ENCODE peak calls at places on chromosomes 7 and 10, in seven cellular contexts. One of them, this sample, is unnamed.

GRCh38 chr7:518630-519428 is 817 bp downstream of the PDGFA start:
- DNase-seq in T-helper 2 cell: no peak
- DNase-seq in mucosa of gallbladder: peak
- DNase-seq in stimulated activated CD4-positive, alpha-beta T cell treated with anti-CD3 and anti-CD28 coated beads, Interleukin-15, amount 100 ng/mL, for 1 hour: no peak
- DNase-seq in GM03348: peak
- DNase-seq in activated T-helper 1 cell treated with anti-CD3 and anti-CD28 coated beads, Interleukin-12 subunit alpha, Interleukin-12 subunit beta, Interleukin-2, Interleukin-4 antibody, amounts not matched to agents 30 ng/mL and 10 ng/mL and 1 ng/mL, durations not matched to agents 14 hours and 24 hours and 36 hours: peak
- DNase-seq in caudate nucleus: peak
- DNase-seq in this sample: peak

GRCh38 chr7:143382126-143382790 is 1.1 kb downstream of the ZYX start:
- DNase-seq in GM03348: no peak
- DNase-seq in caudate nucleus: no peak
- DNase-seq in T-helper 2 cell: no peak
- DNase-seq in activated T-helper 1 cell treated with anti-CD3 and anti-CD28 coated beads, Interleukin-12 subunit alpha, Interleukin-12 subunit beta, Interleukin-2, Interleukin-4 antibody, amounts not matched to agents 30 ng/mL and 10 ng/mL and 1 ng/mL, durations not matched to agents 14 hours and 24 hours and 36 hours: no peak
- DNase-seq in stimulated activated CD4-positive, alpha-beta T cell treated with anti-CD3 and anti-CD28 coated beads, Interleukin-15, amount 100 ng/mL, for 1 hour: no peak
- DNase-seq in mucosa of gallbladder: no peak
- DNase-seq in this sample: peak

GRCh38 chr7:152158801-152159587 is 133.5 kb downstream of the GALNT11 start:
- DNase-seq in stimulated activated CD4-positive, alpha-beta T cell treated with anti-CD3 and anti-CD28 coated beads, Interleukin-15, amount 100 ng/mL, for 1 hour: no peak
- DNase-seq in activated T-helper 1 cell treated with anti-CD3 and anti-CD28 coated beads, Interleukin-12 subunit alpha, Interleukin-12 subunit beta, Interleukin-2, Interleukin-4 antibody, amounts not matched to agents 30 ng/mL and 10 ng/mL and 1 ng/mL, durations not matched to agents 14 hours and 24 hours and 36 hours: no peak
- DNase-seq in T-helper 2 cell: no peak
- DNase-seq in mucosa of gallbladder: no peak
- DNase-seq in GM03348: no peak
- DNase-seq in caudate nucleus: no peak
- DNase-seq in this sample: no peak

GRCh38 chr10:19977097-19977521 is 160.9 kb downstream of the PLXDC2 start:
- DNase-seq in stimulated activated CD4-positive, alpha-beta T cell treated with anti-CD3 and anti-CD28 coated beads, Interleukin-15, amount 100 ng/mL, for 1 hour: no peak
- DNase-seq in caudate nucleus: no peak
- DNase-seq in T-helper 2 cell: no peak
- DNase-seq in activated T-helper 1 cell treated with anti-CD3 and anti-CD28 coated beads, Interleukin-12 subunit alpha, Interleukin-12 subunit beta, Interleukin-2, Interleukin-4 antibody, amounts not matched to agents 30 ng/mL and 10 ng/mL and 1 ng/mL, durations not matched to agents 14 hours and 24 hours and 36 hours: no peak
- DNase-seq in GM03348: no peak
- DNase-seq in mucosa of gallbladder: no peak
- DNase-seq in this sample: no peak

GRCh38 chr7:47472444-47473157 is 109.3 kb downstream of the TNS3 start:
- DNase-seq in caudate nucleus: no peak
- DNase-seq in GM03348: no peak
- DNase-seq in mucosa of gallbladder: no peak
- DNase-seq in stimulated activated CD4-positive, alpha-beta T cell treated with anti-CD3 and anti-CD28 coated beads, Interleukin-15, amount 100 ng/mL, for 1 hour: no peak
- DNase-seq in activated T-helper 1 cell treated with anti-CD3 and anti-CD28 coated beads, Interleukin-12 subunit alpha, Interleukin-12 subunit beta, Interleukin-2, Interleukin-4 antibody, amounts not matched to agents 30 ng/mL and 10 ng/mL and 1 ng/mL, durations not matched to agents 14 hours and 24 hours and 36 hours: no peak
- DNase-seq in T-helper 2 cell: no peak
- DNase-seq in this sample: no peak

GRCh38 chr10:77264107-77264506 is 373.5 kb downstream of the KCNMA1 start:
- DNase-seq in activated T-helper 1 cell treated with anti-CD3 and anti-CD28 coated beads, Interleukin-12 subunit alpha, Interleukin-12 subunit beta, Interleukin-2, Interleukin-4 antibody, amounts not matched to agents 30 ng/mL and 10 ng/mL and 1 ng/mL, durations not matched to agents 14 hours and 24 hours and 36 hours: no peak
- DNase-seq in mucosa of gallbladder: no peak
- DNase-seq in GM03348: no peak
- DNase-seq in T-helper 2 cell: peak
- DNase-seq in stimulated activated CD4-positive, alpha-beta T cell treated with anti-CD3 and anti-CD28 coated beads, Interleukin-15, amount 100 ng/mL, for 1 hour: no peak
- DNase-seq in caudate nucleus: no peak
- DNase-seq in this sample: no peak

GRCh38 chr10:101337836-101338235 is 16.1 kb upstream of the BTRC start:
- DNase-seq in mucosa of gallbladder: no peak
- DNase-seq in stimulated activated CD4-positive, alpha-beta T cell treated with anti-CD3 and anti-CD28 coated beads, Interleukin-15, amount 100 ng/mL, for 1 hour: no peak
- DNase-seq in T-helper 2 cell: no peak
- DNase-seq in GM03348: no peak
- DNase-seq in caudate nucleus: no peak
- DNase-seq in activated T-helper 1 cell treated with anti-CD3 and anti-CD28 coated beads, Interleukin-12 subunit alpha, Interleukin-12 subunit beta, Interleukin-2, Interleukin-4 antibody, amounts not matched to agents 30 ng/mL and 10 ng/mL and 1 ng/mL, durations not matched to agents 14 hours and 24 hours and 36 hours: no peak
- DNase-seq in this sample: no peak

GRCh38 chr10:132443605-132443997 is 46.6 kb downstream of the PWWP2B start:
- DNase-seq in GM03348: peak
- DNase-seq in stimulated activated CD4-positive, alpha-beta T cell treated with anti-CD3 and anti-CD28 coated beads, Interleukin-15, amount 100 ng/mL, for 1 hour: peak
- DNase-seq in T-helper 2 cell: peak
- DNase-seq in caudate nucleus: no peak
- DNase-seq in mucosa of gallbladder: no peak
- DNase-seq in activated T-helper 1 cell treated with anti-CD3 and anti-CD28 coated beads, Interleukin-12 subunit alpha, Interleukin-12 subunit beta, Interleukin-2, Interleukin-4 antibody, amounts not matched to agents 30 ng/mL and 10 ng/mL and 1 ng/mL, durations not matched to agents 14 hours and 24 hours and 36 hours: peak
- DNase-seq in this sample: no peak

GRCh38 chr10:103842605-103843004 is 12.8 kb downstream of the SH3PXD2A start:
- DNase-seq in caudate nucleus: no peak
- DNase-seq in GM03348: no peak
- DNase-seq in mucosa of gallbladder: no peak
- DNase-seq in T-helper 2 cell: no peak
- DNase-seq in stimulated activated CD4-positive, alpha-beta T cell treated with anti-CD3 and anti-CD28 coated beads, Interleukin-15, amount 100 ng/mL, for 1 hour: no peak
- DNase-seq in activated T-helper 1 cell treated with anti-CD3 and anti-CD28 coated beads, Interleukin-12 subunit alpha, Interleukin-12 subunit beta, Interleukin-2, Interleukin-4 antibody, amounts not matched to agents 30 ng/mL and 10 ng/mL and 1 ng/mL, durations not matched to agents 14 hours and 24 hours and 36 hours: no peak
- DNase-seq in this sample: no peak

GRCh38 chr7:155402941-155403340 is 55.0 kb upstream of the EN2 start:
- DNase-seq in activated T-helper 1 cell treated with anti-CD3 and anti-CD28 coated beads, Interleukin-12 subunit alpha, Interleukin-12 subunit beta, Interleukin-2, Interleukin-4 antibody, amounts not matched to agents 30 ng/mL and 10 ng/mL and 1 ng/mL, durations not matched to agents 14 hours and 24 hours and 36 hours: no peak
- DNase-seq in stimulated activated CD4-positive, alpha-beta T cell treated with anti-CD3 and anti-CD28 coated beads, Interleukin-15, amount 100 ng/mL, for 1 hour: no peak
- DNase-seq in mucosa of gallbladder: no peak
- DNase-seq in GM03348: no peak
- DNase-seq in T-helper 2 cell: no peak
- DNase-seq in caudate nucleus: no peak
- DNase-seq in this sample: no peak

GRCh38 chr10:102628451-102628911 is 15.8 kb upstream of the TRIM8 start:
- DNase-seq in GM03348: no peak
- DNase-seq in caudate nucleus: peak
- DNase-seq in activated T-helper 1 cell treated with anti-CD3 and anti-CD28 coated beads, Interleukin-12 subunit alpha, Interleukin-12 subunit beta, Interleukin-2, Interleukin-4 antibody, amounts not matched to agents 30 ng/mL and 10 ng/mL and 1 ng/mL, durations not matched to agents 14 hours and 24 hours and 36 hours: no peak
- DNase-seq in mucosa of gallbladder: no peak
- DNase-seq in T-helper 2 cell: no peak
- DNase-seq in stimulated activated CD4-positive, alpha-beta T cell treated with anti-CD3 and anti-CD28 coated beads, Interleukin-15, amount 100 ng/mL, for 1 hour: no peak
- DNase-seq in this sample: peak

GRCh38 chr7:84654287-84654686 is 459.7 kb upstream of the SEMA3A start:
- DNase-seq in mucosa of gallbladder: no peak
- DNase-seq in caudate nucleus: no peak
- DNase-seq in stimulated activated CD4-positive, alpha-beta T cell treated with anti-CD3 and anti-CD28 coated beads, Interleukin-15, amount 100 ng/mL, for 1 hour: no peak
- DNase-seq in activated T-helper 1 cell treated with anti-CD3 and anti-CD28 coated beads, Interleukin-12 subunit alpha, Interleukin-12 subunit beta, Interleukin-2, Interleukin-4 antibody, amounts not matched to agents 30 ng/mL and 10 ng/mL and 1 ng/mL, durations not matched to agents 14 hours and 24 hours and 36 hours: no peak
- DNase-seq in T-helper 2 cell: no peak
- DNase-seq in GM03348: no peak
- DNase-seq in this sample: no peak

GRCh38 chr7:143013897-143014296 is 13.0 kb downstream of the OR9A2 start:
- DNase-seq in activated T-helper 1 cell treated with anti-CD3 and anti-CD28 coated beads, Interleukin-12 subunit alpha, Interleukin-12 subunit beta, Interleukin-2, Interleukin-4 antibody, amounts not matched to agents 30 ng/mL and 10 ng/mL and 1 ng/mL, durations not matched to agents 14 hours and 24 hours and 36 hours: no peak
- DNase-seq in mucosa of gallbladder: no peak
- DNase-seq in caudate nucleus: no peak
- DNase-seq in GM03348: peak
- DNase-seq in T-helper 2 cell: no peak
- DNase-seq in stimulated activated CD4-positive, alpha-beta T cell treated with anti-CD3 and anti-CD28 coated beads, Interleukin-15, amount 100 ng/mL, for 1 hour: no peak
- DNase-seq in this sample: no peak

GRCh38 chr10:630581-631073 is 58.8 kb downstream of the DIP2C start:
- DNase-seq in stimulated activated CD4-positive, alpha-beta T cell treated with anti-CD3 and anti-CD28 coated beads, Interleukin-15, amount 100 ng/mL, for 1 hour: no peak
- DNase-seq in mucosa of gallbladder: no peak
- DNase-seq in caudate nucleus: no peak
- DNase-seq in T-helper 2 cell: no peak
- DNase-seq in GM03348: no peak
- DNase-seq in activated T-helper 1 cell treated with anti-CD3 and anti-CD28 coated beads, Interleukin-12 subunit alpha, Interleukin-12 subunit beta, Interleukin-2, Interleukin-4 antibody, amounts not matched to agents 30 ng/mL and 10 ng/mL and 1 ng/mL, durations not matched to agents 14 hours and 24 hours and 36 hours: no peak
- DNase-seq in this sample: peak

GRCh38 chr10:23512355-23513058 is 73.6 kb downstream of the OTUD1 start:
- DNase-seq in stimulated activated CD4-positive, alpha-beta T cell treated with anti-CD3 and anti-CD28 coated beads, Interleukin-15, amount 100 ng/mL, for 1 hour: no peak
- DNase-seq in activated T-helper 1 cell treated with anti-CD3 and anti-CD28 coated beads, Interleukin-12 subunit alpha, Interleukin-12 subunit beta, Interleukin-2, Interleukin-4 antibody, amounts not matched to agents 30 ng/mL and 10 ng/mL and 1 ng/mL, durations not matched to agents 14 hours and 24 hours and 36 hours: no peak
- DNase-seq in mucosa of gallbladder: no peak
- DNase-seq in caudate nucleus: no peak
- DNase-seq in GM03348: peak
- DNase-seq in T-helper 2 cell: no peak
- DNase-seq in this sample: no peak

GRCh38 chr10:46092523-46093195 is 46.6 kb upstream of the MSMB start:
- DNase-seq in activated T-helper 1 cell treated with anti-CD3 and anti-CD28 coated beads, Interleukin-12 subunit alpha, Interleukin-12 subunit beta, Interleukin-2, Interleukin-4 antibody, amounts not matched to agents 30 ng/mL and 10 ng/mL and 1 ng/mL, durations not matched to agents 14 hours and 24 hours and 36 hours: peak
- DNase-seq in stimulated activated CD4-positive, alpha-beta T cell treated with anti-CD3 and anti-CD28 coated beads, Interleukin-15, amount 100 ng/mL, for 1 hour: no peak
- DNase-seq in T-helper 2 cell: peak
- DNase-seq in caudate nucleus: no peak
- DNase-seq in mucosa of gallbladder: no peak
- DNase-seq in GM03348: no peak
- DNase-seq in this sample: no peak

GRCh38 chr7:82428186-82428961 is 15.2 kb downstream of the CACNA2D1 start:
- DNase-seq in GM03348: peak
- DNase-seq in caudate nucleus: no peak
- DNase-seq in mucosa of gallbladder: no peak
- DNase-seq in T-helper 2 cell: no peak
- DNase-seq in activated T-helper 1 cell treated with anti-CD3 and anti-CD28 coated beads, Interleukin-12 subunit alpha, Interleukin-12 subunit beta, Interleukin-2, Interleukin-4 antibody, amounts not matched to agents 30 ng/mL and 10 ng/mL and 1 ng/mL, durations not matched to agents 14 hours and 24 hours and 36 hours: no peak
- DNase-seq in stimulated activated CD4-positive, alpha-beta T cell treated with anti-CD3 and anti-CD28 coated beads, Interleukin-15, amount 100 ng/mL, for 1 hour: no peak
- DNase-seq in this sample: no peak

GRCh38 chr10:98257961-98258360 is 10.0 kb downstream of the LOXL4 start:
- DNase-seq in T-helper 2 cell: no peak
- DNase-seq in activated T-helper 1 cell treated with anti-CD3 and anti-CD28 coated beads, Interleukin-12 subunit alpha, Interleukin-12 subunit beta, Interleukin-2, Interleukin-4 antibody, amounts not matched to agents 30 ng/mL and 10 ng/mL and 1 ng/mL, durations not matched to agents 14 hours and 24 hours and 36 hours: no peak
- DNase-seq in stimulated activated CD4-positive, alpha-beta T cell treated with anti-CD3 and anti-CD28 coated beads, Interleukin-15, amount 100 ng/mL, for 1 hour: no peak
- DNase-seq in caudate nucleus: no peak
- DNase-seq in GM03348: no peak
- DNase-seq in mucosa of gallbladder: peak
- DNase-seq in this sample: no peak

GRCh38 chr7:150962743-150963399 is 15.2 kb downstream of the KCNH2 start:
- DNase-seq in mucosa of gallbladder: peak
- DNase-seq in T-helper 2 cell: peak
- DNase-seq in caudate nucleus: peak
- DNase-seq in GM03348: peak
- DNase-seq in activated T-helper 1 cell treated with anti-CD3 and anti-CD28 coated beads, Interleukin-12 subunit alpha, Interleukin-12 subunit beta, Interleukin-2, Interleukin-4 antibody, amounts not matched to agents 30 ng/mL and 10 ng/mL and 1 ng/mL, durations not matched to agents 14 hours and 24 hours and 36 hours: peak
- DNase-seq in stimulated activated CD4-positive, alpha-beta T cell treated with anti-CD3 and anti-CD28 coated beads, Interleukin-15, amount 100 ng/mL, for 1 hour: peak
- DNase-seq in this sample: peak

GRCh38 chr10:11670311-11670825 is 58.9 kb upstream of the USP6NL start:
- DNase-seq in caudate nucleus: no peak
- DNase-seq in mucosa of gallbladder: no peak
- DNase-seq in stimulated activated CD4-positive, alpha-beta T cell treated with anti-CD3 and anti-CD28 coated beads, Interleukin-15, amount 100 ng/mL, for 1 hour: no peak
- DNase-seq in T-helper 2 cell: no peak
- DNase-seq in activated T-helper 1 cell treated with anti-CD3 and anti-CD28 coated beads, Interleukin-12 subunit alpha, Interleukin-12 subunit beta, Interleukin-2, Interleukin-4 antibody, amounts not matched to agents 30 ng/mL and 10 ng/mL and 1 ng/mL, durations not matched to agents 14 hours and 24 hours and 36 hours: no peak
- DNase-seq in GM03348: no peak
- DNase-seq in this sample: no peak

GRCh38 chr7:68321076-68321639 is 1277.1 kb upstream of the AUTS2 start:
- DNase-seq in activated T-helper 1 cell treated with anti-CD3 and anti-CD28 coated beads, Interleukin-12 subunit alpha, Interleukin-12 subunit beta, Interleukin-2, Interleukin-4 antibody, amounts not matched to agents 30 ng/mL and 10 ng/mL and 1 ng/mL, durations not matched to agents 14 hours and 24 hours and 36 hours: no peak
- DNase-seq in GM03348: no peak
- DNase-seq in T-helper 2 cell: no peak
- DNase-seq in stimulated activated CD4-positive, alpha-beta T cell treated with anti-CD3 and anti-CD28 coated beads, Interleukin-15, amount 100 ng/mL, for 1 hour: no peak
- DNase-seq in mucosa of gallbladder: peak
- DNase-seq in caudate nucleus: no peak
- DNase-seq in this sample: peak

GRCh38 chr7:24980695-24981543 is 941 bp upstream of the OSBPL3 start:
- DNase-seq in T-helper 2 cell: no peak
- DNase-seq in GM03348: peak
- DNase-seq in caudate nucleus: no peak
- DNase-seq in activated T-helper 1 cell treated with anti-CD3 and anti-CD28 coated beads, Interleukin-12 subunit alpha, Interleukin-12 subunit beta, Interleukin-2, Interleukin-4 antibody, amounts not matched to agents 30 ng/mL and 10 ng/mL and 1 ng/mL, durations not matched to agents 14 hours and 24 hours and 36 hours: no peak
- DNase-seq in mucosa of gallbladder: peak
- DNase-seq in stimulated activated CD4-positive, alpha-beta T cell treated with anti-CD3 and anti-CD28 coated beads, Interleukin-15, amount 100 ng/mL, for 1 hour: no peak
- DNase-seq in this sample: peak

GRCh38 chr7:102152672-102153585 is 133.7 kb upstream of the SH2B2 start:
- DNase-seq in activated T-helper 1 cell treated with anti-CD3 and anti-CD28 coated beads, Interleukin-12 subunit alpha, Interleukin-12 subunit beta, Interleukin-2, Interleukin-4 antibody, amounts not matched to agents 30 ng/mL and 10 ng/mL and 1 ng/mL, durations not matched to agents 14 hours and 24 hours and 36 hours: no peak
- DNase-seq in GM03348: no peak
- DNase-seq in mucosa of gallbladder: peak
- DNase-seq in caudate nucleus: no peak
- DNase-seq in T-helper 2 cell: no peak
- DNase-seq in stimulated activated CD4-positive, alpha-beta T cell treated with anti-CD3 and anti-CD28 coated beads, Interleukin-15, amount 100 ng/mL, for 1 hour: no peak
- DNase-seq in this sample: peak

GRCh38 chr10:101736666-101737065 is 39.2 kb downstream of the FGF8 start:
- DNase-seq in caudate nucleus: no peak
- DNase-seq in activated T-helper 1 cell treated with anti-CD3 and anti-CD28 coated beads, Interleukin-12 subunit alpha, Interleukin-12 subunit beta, Interleukin-2, Interleukin-4 antibody, amounts not matched to agents 30 ng/mL and 10 ng/mL and 1 ng/mL, durations not matched to agents 14 hours and 24 hours and 36 hours: no peak
- DNase-seq in GM03348: no peak
- DNase-seq in mucosa of gallbladder: no peak
- DNase-seq in T-helper 2 cell: no peak
- DNase-seq in stimulated activated CD4-positive, alpha-beta T cell treated with anti-CD3 and anti-CD28 coated beads, Interleukin-15, amount 100 ng/mL, for 1 hour: no peak
- DNase-seq in this sample: no peak

GRCh38 chr7:128453836-128454804 is 1.6 kb upstream of the HILPDA start:
- DNase-seq in GM03348: peak
- DNase-seq in mucosa of gallbladder: peak
- DNase-seq in activated T-helper 1 cell treated with anti-CD3 and anti-CD28 coated beads, Interleukin-12 subunit alpha, Interleukin-12 subunit beta, Interleukin-2, Interleukin-4 antibody, amounts not matched to agents 30 ng/mL and 10 ng/mL and 1 ng/mL, durations not matched to agents 14 hours and 24 hours and 36 hours: no peak
- DNase-seq in stimulated activated CD4-positive, alpha-beta T cell treated with anti-CD3 and anti-CD28 coated beads, Interleukin-15, amount 100 ng/mL, for 1 hour: no peak
- DNase-seq in T-helper 2 cell: no peak
- DNase-seq in caudate nucleus: peak
- DNase-seq in this sample: peak

GRCh38 chr7:44727346-44728262 is 21.0 kb upstream of the ZMIZ2 start:
- DNase-seq in stimulated activated CD4-positive, alpha-beta T cell treated with anti-CD3 and anti-CD28 coated beads, Interleukin-15, amount 100 ng/mL, for 1 hour: no peak
- DNase-seq in mucosa of gallbladder: no peak
- DNase-seq in activated T-helper 1 cell treated with anti-CD3 and anti-CD28 coated beads, Interleukin-12 subunit alpha, Interleukin-12 subunit beta, Interleukin-2, Interleukin-4 antibody, amounts not matched to agents 30 ng/mL and 10 ng/mL and 1 ng/mL, durations not matched to agents 14 hours and 24 hours and 36 hours: no peak
- DNase-seq in T-helper 2 cell: no peak
- DNase-seq in GM03348: peak
- DNase-seq in caudate nucleus: no peak
- DNase-seq in this sample: peak

GRCh38 chr7:92768501-92769360 is 67.6 kb downstream of the CDK6 start:
- DNase-seq in activated T-helper 1 cell treated with anti-CD3 and anti-CD28 coated beads, Interleukin-12 subunit alpha, Interleukin-12 subunit beta, Interleukin-2, Interleukin-4 antibody, amounts not matched to agents 30 ng/mL and 10 ng/mL and 1 ng/mL, durations not matched to agents 14 hours and 24 hours and 36 hours: peak
- DNase-seq in caudate nucleus: no peak
- DNase-seq in stimulated activated CD4-positive, alpha-beta T cell treated with anti-CD3 and anti-CD28 coated beads, Interleukin-15, amount 100 ng/mL, for 1 hour: no peak
- DNase-seq in T-helper 2 cell: no peak
- DNase-seq in mucosa of gallbladder: no peak
- DNase-seq in GM03348: no peak
- DNase-seq in this sample: no peak

GRCh38 chr10:61904711-61905445 is 3.4 kb downstream of the ARID5B start:
- DNase-seq in T-helper 2 cell: no peak
- DNase-seq in mucosa of gallbladder: no peak
- DNase-seq in activated T-helper 1 cell treated with anti-CD3 and anti-CD28 coated beads, Interleukin-12 subunit alpha, Interleukin-12 subunit beta, Interleukin-2, Interleukin-4 antibody, amounts not matched to agents 30 ng/mL and 10 ng/mL and 1 ng/mL, durations not matched to agents 14 hours and 24 hours and 36 hours: peak
- DNase-seq in GM03348: peak
- DNase-seq in caudate nucleus: no peak
- DNase-seq in stimulated activated CD4-positive, alpha-beta T cell treated with anti-CD3 and anti-CD28 coated beads, Interleukin-15, amount 100 ng/mL, for 1 hour: peak
- DNase-seq in this sample: no peak

GRCh38 chr7:122616951-122617350 is 82.0 kb downstream of the RNF133 start:
- DNase-seq in activated T-helper 1 cell treated with anti-CD3 and anti-CD28 coated beads, Interleukin-12 subunit alpha, Interleukin-12 subunit beta, Interleukin-2, Interleukin-4 antibody, amounts not matched to agents 30 ng/mL and 10 ng/mL and 1 ng/mL, durations not matched to agents 14 hours and 24 hours and 36 hours: no peak
- DNase-seq in stimulated activated CD4-positive, alpha-beta T cell treated with anti-CD3 and anti-CD28 coated beads, Interleukin-15, amount 100 ng/mL, for 1 hour: no peak
- DNase-seq in GM03348: no peak
- DNase-seq in mucosa of gallbladder: no peak
- DNase-seq in caudate nucleus: no peak
- DNase-seq in T-helper 2 cell: no peak
- DNase-seq in this sample: no peak

GRCh38 chr10:93465806-93466675 is 16.1 kb downstream of the MYOF start:
- DNase-seq in stimulated activated CD4-positive, alpha-beta T cell treated with anti-CD3 and anti-CD28 coated beads, Interleukin-15, amount 100 ng/mL, for 1 hour: no peak
- DNase-seq in GM03348: peak
- DNase-seq in T-helper 2 cell: no peak
- DNase-seq in caudate nucleus: peak
- DNase-seq in activated T-helper 1 cell treated with anti-CD3 and anti-CD28 coated beads, Interleukin-12 subunit alpha, Interleukin-12 subunit beta, Interleukin-2, Interleukin-4 antibody, amounts not matched to agents 30 ng/mL and 10 ng/mL and 1 ng/mL, durations not matched to agents 14 hours and 24 hours and 36 hours: no peak
- DNase-seq in mucosa of gallbladder: peak
- DNase-seq in this sample: peak

GRCh38 chr7:155531686-155532085 is 14.7 kb downstream of the CNPY1 start:
- DNase-seq in mucosa of gallbladder: no peak
- DNase-seq in caudate nucleus: no peak
- DNase-seq in GM03348: no peak
- DNase-seq in stimulated activated CD4-positive, alpha-beta T cell treated with anti-CD3 and anti-CD28 coated beads, Interleukin-15, amount 100 ng/mL, for 1 hour: no peak
- DNase-seq in activated T-helper 1 cell treated with anti-CD3 and anti-CD28 coated beads, Interleukin-12 subunit alpha, Interleukin-12 subunit beta, Interleukin-2, Interleukin-4 antibody, amounts not matched to agents 30 ng/mL and 10 ng/mL and 1 ng/mL, durations not matched to agents 14 hours and 24 hours and 36 hours: no peak
- DNase-seq in T-helper 2 cell: no peak
- DNase-seq in this sample: no peak

GRCh38 chr10:71737356-71738172 is 18.0 kb upstream of the C10orf105 start:
- DNase-seq in mucosa of gallbladder: no peak
- DNase-seq in activated T-helper 1 cell treated with anti-CD3 and anti-CD28 coated beads, Interleukin-12 subunit alpha, Interleukin-12 subunit beta, Interleukin-2, Interleukin-4 antibody, amounts not matched to agents 30 ng/mL and 10 ng/mL and 1 ng/mL, durations not matched to agents 14 hours and 24 hours and 36 hours: no peak
- DNase-seq in GM03348: peak
- DNase-seq in caudate nucleus: no peak
- DNase-seq in T-helper 2 cell: no peak
- DNase-seq in stimulated activated CD4-positive, alpha-beta T cell treated with anti-CD3 and anti-CD28 coated beads, Interleukin-15, amount 100 ng/mL, for 1 hour: no peak
- DNase-seq in this sample: peak

GRCh38 chr10:20105236-20105635 is 289.0 kb downstream of the PLXDC2 start:
- DNase-seq in stimulated activated CD4-positive, alpha-beta T cell treated with anti-CD3 and anti-CD28 coated beads, Interleukin-15, amount 100 ng/mL, for 1 hour: no peak
- DNase-seq in GM03348: no peak
- DNase-seq in T-helper 2 cell: no peak
- DNase-seq in mucosa of gallbladder: no peak
- DNase-seq in caudate nucleus: no peak
- DNase-seq in activated T-helper 1 cell treated with anti-CD3 and anti-CD28 coated beads, Interleukin-12 subunit alpha, Interleukin-12 subunit beta, Interleukin-2, Interleukin-4 antibody, amounts not matched to agents 30 ng/mL and 10 ng/mL and 1 ng/mL, durations not matched to agents 14 hours and 24 hours and 36 hours: no peak
- DNase-seq in this sample: no peak

GRCh38 chr7:153902857-153903256 is 149.3 kb upstream of the DPP6 start:
- DNase-seq in T-helper 2 cell: no peak
- DNase-seq in stimulated activated CD4-positive, alpha-beta T cell treated with anti-CD3 and anti-CD28 coated beads, Interleukin-15, amount 100 ng/mL, for 1 hour: no peak
- DNase-seq in mucosa of gallbladder: no peak
- DNase-seq in caudate nucleus: no peak
- DNase-seq in GM03348: no peak
- DNase-seq in activated T-helper 1 cell treated with anti-CD3 and anti-CD28 coated beads, Interleukin-12 subunit alpha, Interleukin-12 subunit beta, Interleukin-2, Interleukin-4 antibody, amounts not matched to agents 30 ng/mL and 10 ng/mL and 1 ng/mL, durations not matched to agents 14 hours and 24 hours and 36 hours: no peak
- DNase-seq in this sample: no peak